ENCODE peak calls at places on chromosomes 6 and 20, in four cellular contexts. One of them, this sample, is unnamed.

GRCh38 chr6:142207265-142207877 is 60.3 kb downstream of the VTA1 start:
- DNase-seq in BJ: no peak
- DNase-seq in cardiac fibroblast: peak; percentile 82
- DNase-seq in NCI-H2081: peak; percentile 54
- DNase-seq in this sample: no peak

GRCh38 chr6:69868961-69869360 is 2.6 kb downstream of the COL19A1 start:
- DNase-seq in BJ: no peak
- DNase-seq in cardiac fibroblast: no peak
- DNase-seq in NCI-H2081: no peak
- DNase-seq in this sample: no peak

GRCh38 chr20:22984611-22985010 is 50.5 kb upstream of the SSTR4 start:
- DNase-seq in BJ: no peak
- DNase-seq in cardiac fibroblast: no peak
- DNase-seq in NCI-H2081: no peak
- DNase-seq in this sample: no peak

GRCh38 chr20:34628026-34628425 is 48.9 kb downstream of the PIGU start:
- DNase-seq in BJ: no peak
- DNase-seq in cardiac fibroblast: peak; percentile 37
- DNase-seq in NCI-H2081: no peak
- DNase-seq in this sample: no peak

GRCh38 chr6:153210083-153210482 is 79.0 kb upstream of the RGS17 start:
- DNase-seq in BJ: no peak
- DNase-seq in cardiac fibroblast: peak; percentile 57
- DNase-seq in NCI-H2081: no peak
- DNase-seq in this sample: no peak

GRCh38 chr6:167736486-167737204 is 90.1 kb upstream of the AFDN start:
- DNase-seq in BJ: no peak
- DNase-seq in cardiac fibroblast: no peak
- DNase-seq in NCI-H2081: no peak
- DNase-seq in this sample: no peak

GRCh38 chr6:154197176-154197850 is 158.3 kb downstream of the OPRM1 start:
- DNase-seq in BJ: peak; percentile 9
- DNase-seq in cardiac fibroblast: peak; percentile 43
- DNase-seq in NCI-H2081: no peak
- DNase-seq in this sample: peak; percentile 12

GRCh38 chr6:109284675-109285074 is 97.6 kb downstream of the CD164 start:
- DNase-seq in BJ: no peak
- DNase-seq in cardiac fibroblast: no peak
- DNase-seq in NCI-H2081: no peak
- DNase-seq in this sample: no peak

GRCh38 chr6:35496036-35496850 is 636 bp downstream of the TEAD3 start:
- DNase-seq in BJ: no peak
- DNase-seq in cardiac fibroblast: peak; percentile 54
- DNase-seq in NCI-H2081: no peak
- DNase-seq in this sample: no peak

GRCh38 chr6:30557683-30557981 is 537 bp downstream of the PRR3 start:
- DNase-seq in BJ: no peak
- DNase-seq in cardiac fibroblast: no peak
- DNase-seq in NCI-H2081: no peak
- DNase-seq in this sample: no peak

GRCh38 chr6:37547564-37548061 is 47.9 kb upstream of the CCDC167 start:
- DNase-seq in BJ: no peak
- DNase-seq in cardiac fibroblast: peak; percentile 77
- DNase-seq in NCI-H2081: peak; percentile 47
- DNase-seq in this sample: no peak

GRCh38 chr6:70672549-70672948 is 4.9 kb downstream of the SMAP1 start:
- DNase-seq in BJ: no peak
- DNase-seq in cardiac fibroblast: no peak
- DNase-seq in NCI-H2081: no peak
- DNase-seq in this sample: no peak

GRCh38 chr6:131213501-131213990 is 78.3 kb downstream of the AKAP7 start:
- DNase-seq in BJ: no peak
- DNase-seq in cardiac fibroblast: peak; percentile 78
- DNase-seq in NCI-H2081: no peak
- DNase-seq in this sample: no peak

GRCh38 chr20:24751551-24751950 is 197.5 kb upstream of the CST7 start:
- DNase-seq in BJ: no peak
- DNase-seq in cardiac fibroblast: no peak
- DNase-seq in NCI-H2081: no peak
- DNase-seq in this sample: no peak

GRCh38 chr6:31811645-31812044 is 3.4 kb downstream of the HSPA1L start:
- DNase-seq in BJ: no peak
- DNase-seq in cardiac fibroblast: no peak
- DNase-seq in NCI-H2081: no peak
- DNase-seq in this sample: no peak

GRCh38 chr20:15205023-15205422 is 867.6 kb upstream of the FLRT3 start:
- DNase-seq in BJ: no peak
- DNase-seq in cardiac fibroblast: no peak
- DNase-seq in NCI-H2081: no peak
- DNase-seq in this sample: no peak

GRCh38 chr20:4601630-4602296 is 119.9 kb upstream of the PRND start:
- DNase-seq in BJ: no peak
- DNase-seq in cardiac fibroblast: no peak
- DNase-seq in NCI-H2081: peak; percentile 12
- DNase-seq in this sample: no peak

GRCh38 chr20:63061051-63061531 is 54.3 kb upstream of the BHLHE23 start:
- DNase-seq in BJ: no peak
- DNase-seq in cardiac fibroblast: no peak
- DNase-seq in NCI-H2081: no peak
- DNase-seq in this sample: no peak

GRCh38 chr6:90676516-90676915 is 89.6 kb upstream of the MAP3K7 start:
- DNase-seq in BJ: no peak
- DNase-seq in cardiac fibroblast: no peak
- DNase-seq in NCI-H2081: no peak
- DNase-seq in this sample: no peak

GRCh38 chr6:52647199-52647598 is 23.7 kb upstream of the TMEM14A start:
- DNase-seq in BJ: no peak
- DNase-seq in cardiac fibroblast: peak; percentile 75
- DNase-seq in NCI-H2081: no peak
- DNase-seq in this sample: no peak

GRCh38 chr20:19937651-19938420 is 79.3 kb upstream of the NAA20 start:
- DNase-seq in BJ: no peak
- DNase-seq in cardiac fibroblast: no peak
- DNase-seq in NCI-H2081: no peak
- DNase-seq in this sample: no peak

GRCh38 chr6:169905041-169905807 is 153.8 kb downstream of the ERMARD start:
- DNase-seq in BJ: peak; percentile 26
- DNase-seq in cardiac fibroblast: peak; percentile 56
- DNase-seq in NCI-H2081: no peak
- DNase-seq in this sample: no peak

GRCh38 chr20:62822788-62823651 is 6.2 kb downstream of the COL9A3 start:
- DNase-seq in BJ: no peak
- DNase-seq in cardiac fibroblast: peak; percentile 29
- DNase-seq in NCI-H2081: peak; percentile 25
- DNase-seq in this sample: no peak

GRCh38 chr20:44888226-44889103 is 3.0 kb downstream of the YWHAB start:
- DNase-seq in BJ: no peak
- DNase-seq in cardiac fibroblast: peak; percentile 45
- DNase-seq in NCI-H2081: no peak
- DNase-seq in this sample: no peak

GRCh38 chr6:111550195-111550594 is 55.5 kb downstream of the TRAF3IP2 start:
- DNase-seq in BJ: no peak
- DNase-seq in cardiac fibroblast: no peak
- DNase-seq in NCI-H2081: no peak
- DNase-seq in this sample: no peak

GRCh38 chr20:17023811-17024210 is 203.0 kb upstream of the PCSK2 start:
- DNase-seq in BJ: no peak
- DNase-seq in cardiac fibroblast: no peak
- DNase-seq in NCI-H2081: no peak
- DNase-seq in this sample: no peak

GRCh38 chr20:17905544-17905943 is 63.0 kb downstream of the SNX5 start:
- DNase-seq in BJ: no peak
- DNase-seq in cardiac fibroblast: no peak
- DNase-seq in NCI-H2081: no peak
- DNase-seq in this sample: no peak

GRCh38 chr6:36964908-36965307 is 10.4 kb downstream of the PI16 start:
- DNase-seq in BJ: no peak
- DNase-seq in cardiac fibroblast: no peak
- DNase-seq in NCI-H2081: no peak
- DNase-seq in this sample: no peak

GRCh38 chr6:6494677-6495076 is 93.8 kb upstream of the LY86 start:
- DNase-seq in BJ: no peak
- DNase-seq in cardiac fibroblast: no peak
- DNase-seq in NCI-H2081: peak; percentile 66
- DNase-seq in this sample: no peak

GRCh38 chr20:11502668-11503067 is 415.0 kb upstream of the BTBD3 start:
- DNase-seq in BJ: no peak
- DNase-seq in cardiac fibroblast: no peak
- DNase-seq in NCI-H2081: no peak
- DNase-seq in this sample: no peak

GRCh38 chr6:148221580-148221979 is 121.1 kb upstream of the SASH1 start:
- DNase-seq in BJ: no peak
- DNase-seq in cardiac fibroblast: no peak
- DNase-seq in NCI-H2081: no peak
- DNase-seq in this sample: no peak